ENCODE peak calls at places on chromosomes 16 and 17, in seven cellular contexts. One of them, this sample, is unnamed.

GRCh38 chr17:58338907-58339774 is 10.5 kb upstream of the TSPOAP1 start:
- DNase-seq in activated CD4-positive, alpha-beta T cell treated with anti-CD3 and anti-CD28 coated beads for 48 hours: peak
- DNase-seq in astrocyte of the cerebellum: no peak
- DNase-seq in Caki2: no peak
- DNase-seq in Panc1: no peak
- DNase-seq in GM10248: peak
- DNase-seq in adrenal gland: no peak
- DNase-seq in this sample: peak

GRCh38 chr16:60553316-60553801 is 1482.9 kb downstream of the CDH8 start:
- DNase-seq in activated CD4-positive, alpha-beta T cell treated with anti-CD3 and anti-CD28 coated beads for 48 hours: no peak
- DNase-seq in astrocyte of the cerebellum: no peak
- DNase-seq in Caki2: no peak
- DNase-seq in Panc1: no peak
- DNase-seq in GM10248: no peak
- DNase-seq in adrenal gland: no peak
- DNase-seq in this sample: no peak

GRCh38 chr16:89476379-89476778 is 14.0 kb downstream of the ANKRD11 start:
- DNase-seq in activated CD4-positive, alpha-beta T cell treated with anti-CD3 and anti-CD28 coated beads for 48 hours: no peak
- DNase-seq in astrocyte of the cerebellum: no peak
- DNase-seq in Caki2: no peak
- DNase-seq in Panc1: no peak
- DNase-seq in GM10248: no peak
- DNase-seq in adrenal gland: no peak
- DNase-seq in this sample: no peak

GRCh38 chr17:38798614-38799500 is 499 bp downstream of the PIP4K2B start:
- DNase-seq in activated CD4-positive, alpha-beta T cell treated with anti-CD3 and anti-CD28 coated beads for 48 hours: peak
- DNase-seq in astrocyte of the cerebellum: no peak
- DNase-seq in Caki2: peak
- DNase-seq in Panc1: no peak
- DNase-seq in GM10248: no peak
- DNase-seq in adrenal gland: peak
- DNase-seq in this sample: peak

GRCh38 chr16:3173892-3174617 is 13.9 kb upstream of the OR1F1 start:
- DNase-seq in activated CD4-positive, alpha-beta T cell treated with anti-CD3 and anti-CD28 coated beads for 48 hours: peak
- DNase-seq in astrocyte of the cerebellum: no peak
- DNase-seq in Caki2: no peak
- DNase-seq in Panc1: no peak
- DNase-seq in GM10248: peak
- DNase-seq in adrenal gland: no peak
- DNase-seq in this sample: peak

GRCh38 chr16:12763517-12763916 is 40.2 kb downstream of the CPPED1 start:
- DNase-seq in activated CD4-positive, alpha-beta T cell treated with anti-CD3 and anti-CD28 coated beads for 48 hours: no peak
- DNase-seq in astrocyte of the cerebellum: no peak
- DNase-seq in Caki2: no peak
- DNase-seq in Panc1: no peak
- DNase-seq in GM10248: no peak
- DNase-seq in adrenal gland: no peak
- DNase-seq in this sample: no peak

GRCh38 chr16:29694384-29695195 is 15.6 kb downstream of the QPRT start:
- DNase-seq in activated CD4-positive, alpha-beta T cell treated with anti-CD3 and anti-CD28 coated beads for 48 hours: no peak
- DNase-seq in astrocyte of the cerebellum: no peak
- DNase-seq in Caki2: no peak
- DNase-seq in Panc1: no peak
- DNase-seq in GM10248: no peak
- DNase-seq in adrenal gland: no peak
- DNase-seq in this sample: no peak

GRCh38 chr16:6528217-6528616 is 804.4 kb upstream of the RBFOX1 start:
- DNase-seq in activated CD4-positive, alpha-beta T cell treated with anti-CD3 and anti-CD28 coated beads for 48 hours: no peak
- DNase-seq in astrocyte of the cerebellum: no peak
- DNase-seq in Caki2: no peak
- DNase-seq in Panc1: no peak
- DNase-seq in GM10248: no peak
- DNase-seq in adrenal gland: no peak
- DNase-seq in this sample: no peak

GRCh38 chr16:30907064-30907463 is 10.7 kb downstream of the CTF1 start:
- DNase-seq in activated CD4-positive, alpha-beta T cell treated with anti-CD3 and anti-CD28 coated beads for 48 hours: no peak
- DNase-seq in astrocyte of the cerebellum: no peak
- DNase-seq in Caki2: no peak
- DNase-seq in Panc1: no peak
- DNase-seq in GM10248: no peak
- DNase-seq in adrenal gland: no peak
- DNase-seq in this sample: no peak

GRCh38 chr17:75011788-75012319 is 616 bp upstream of the MRPL58 start:
- DNase-seq in activated CD4-positive, alpha-beta T cell treated with anti-CD3 and anti-CD28 coated beads for 48 hours: no peak
- DNase-seq in astrocyte of the cerebellum: peak
- DNase-seq in Caki2: no peak
- DNase-seq in Panc1: no peak
- DNase-seq in GM10248: no peak
- DNase-seq in adrenal gland: peak
- DNase-seq in this sample: no peak

GRCh38 chr16:50152386-50152806 is 710 bp upstream of the TENT4B start:
- DNase-seq in activated CD4-positive, alpha-beta T cell treated with anti-CD3 and anti-CD28 coated beads for 48 hours: peak
- DNase-seq in astrocyte of the cerebellum: no peak
- DNase-seq in Caki2: no peak
- DNase-seq in Panc1: peak
- DNase-seq in GM10248: peak
- DNase-seq in adrenal gland: peak
- DNase-seq in this sample: peak

GRCh38 chr17:8430966-8431365 is 4.7 kb upstream of the NDEL1 start:
- DNase-seq in activated CD4-positive, alpha-beta T cell treated with anti-CD3 and anti-CD28 coated beads for 48 hours: no peak
- DNase-seq in astrocyte of the cerebellum: peak
- DNase-seq in Caki2: no peak
- DNase-seq in Panc1: no peak
- DNase-seq in GM10248: no peak
- DNase-seq in adrenal gland: peak
- DNase-seq in this sample: no peak